ENCODE peak calls at places on chromosomes 1 and 21, in four cellular contexts. W is HTR-8/SVneo, A is KG1, B is BE2C. D is an unnamed sample.

GRCh38 chr1:198741744-198742143 is 102.9 kb downstream of the PTPRC start:
- DNase-seq in B (no peak), A (no peak), W (no peak), D (no peak)

GRCh38 chr21:33451634-33452071 is 28.1 kb downstream of the TMEM50B start:
- DNase-seq in W (no peak), B (no peak), A (no peak), D (no peak)

GRCh38 chr1:234698624-234699023 is 88.6 kb upstream of the IRF2BP2 start:
- DNase-seq in B (no peak), A (no peak), W (no peak), D (no peak)

GRCh38 chr1:206705187-206705586 is 20.5 kb downstream of the MAPKAPK2 start:
- DNase-seq in W (no peak), B (peak; percentile 60), A (no peak), D (no peak)

GRCh38 chr1:230278871-230279582 is 147.1 kb downstream of the PGBD5 start:
- DNase-seq in B (no peak), A (no peak), W (no peak), D (no peak)

GRCh38 chr1:64514197-64514765 is 44.4 kb downstream of the CACHD1 start:
- DNase-seq in B (no peak), W (peak; percentile 19), A (no peak), D (no peak)

GRCh38 chr1:202105571-202106339 is 17.0 kb upstream of the GPR37L1 start:
- DNase-seq in A (no peak), B (peak; percentile 77), W (peak; percentile 87), D (no peak)

GRCh38 chr1:89827330-89827729 is 6.5 kb downstream of the LRRC8D start:
- DNase-seq in A (no peak), B (no peak), W (no peak), D (no peak)

GRCh38 chr1:223556414-223557124 is 108.9 kb downstream of the CAPN8 start:
- DNase-seq in W (peak; percentile 37), B (peak; percentile 67), A (no peak), D (peak; percentile 8)

GRCh38 chr1:109783436-109783835 is 19.7 kb upstream of the EPS8L3 start:
- DNase-seq in A (no peak), B (no peak), W (peak; percentile 74), D (no peak)

GRCh38 chr21:46420241-46421190 is 38.2 kb upstream of the DIP2A start:
- DNase-seq in A (no peak), B (no peak), W (no peak), D (no peak)

GRCh38 chr1:211135342-211135950 is 1.5 kb upstream of the KCNH1 start:
- DNase-seq in W (peak; percentile 51), B (no peak), A (peak; percentile 25), D (peak; percentile 37)

GRCh38 chr1:246364415-246364941 is 142.6 kb downstream of the SMYD3 start:
- DNase-seq in W (no peak), B (no peak), A (no peak), D (no peak)

GRCh38 chr1:235105051-235106043 is 23.3 kb downstream of the TOMM20 start:
- DNase-seq in B (no peak), W (no peak), A (no peak), D (no peak)

GRCh38 chr1:212594640-212595039 is 13.9 kb upstream of the ATF3 start:
- DNase-seq in B (no peak), W (no peak), A (no peak), D (no peak)

GRCh38 chr1:210597555-210598134 is 268.9 kb downstream of the HHAT start:
- DNase-seq in A (no peak), B (no peak), W (peak; percentile 61), D (no peak)

GRCh38 chr21:38769253-38769780 is 36.4 kb upstream of the ETS2 start:
- DNase-seq in W (no peak), A (no peak), B (no peak), D (no peak)

GRCh38 chr1:216532399-216532798 is 109.2 kb upstream of the USH2A start:
- DNase-seq in W (no peak), A (no peak), B (no peak), D (peak; percentile 37)

GRCh38 chr1:38989979-38990378 is 1.1 kb upstream of the AKIRIN1 start:
- DNase-seq in B (no peak), A (no peak), W (no peak), D (no peak)

GRCh38 chr1:22428672-22429071 is 23.0 kb upstream of the ZBTB40 start:
- DNase-seq in W (peak; percentile 57), B (no peak), A (peak; percentile 4), D (peak; percentile 21)

GRCh38 chr1:162373541-162374375 is 2.9 kb downstream of the SPATA46 start:
- DNase-seq in W (peak; percentile 61), A (no peak), B (no peak), D (no peak)

GRCh38 chr1:168734271-168734670 is 5.3 kb upstream of the DPT start:
- DNase-seq in A (no peak), B (no peak), W (no peak), D (no peak)

GRCh38 chr1:80918365-80918764 is 882.4 kb upstream of the ADGRL2 start:
- DNase-seq in A (no peak), B (no peak), W (no peak), D (no peak)

GRCh38 chr1:229273507-229274232 is 2.8 kb downstream of the RAB4A start:
- DNase-seq in A (no peak), W (no peak), B (no peak), D (no peak)

GRCh38 chr21:41670056-41670805 is 96.6 kb downstream of the RIPK4 start:
- DNase-seq in A (no peak), B (no peak), W (no peak), D (no peak)

GRCh38 chr21:16811011-16811410 is 701.8 kb upstream of the CXADR start:
- DNase-seq in B (no peak), W (no peak), A (no peak), D (no peak)

GRCh38 chr1:225657462-225657989 is 4.6 kb upstream of the ENAH start:
- DNase-seq in B (peak; percentile 35), W (peak; percentile 67), A (no peak), D (no peak)

D was measured in NCI-H1930.